ENCODE peak calls at places on chromosomes 4 and X, in seven cellular contexts. One of them, this sample, is unnamed. For H3K4me1 and H3K27me3, the result is how much of the 10 kb centered on the place peaks cover.

GRCh38 chrX:20361890-20362262 is 95.2 kb upstream of the RPS6KA3 start:
- DNase-seq in CD8-positive, alpha-beta T cell: no peak
- DNase-seq in right cardiac atrium: no peak
- DNase-seq in ovary: no peak
- DNase-seq in GM23338: no peak
- DNase-seq in cardiac muscle cell: peak
- DNase-seq in fibroblast of lung: peak
- DNase-seq in this sample: no peak

GRCh38 chr4:56739104-56739777 is 58.1 kb upstream of the HOPX start:
- DNase-seq in CD8-positive, alpha-beta T cell: no peak
- DNase-seq in right cardiac atrium: no peak
- DNase-seq in ovary: no peak
- DNase-seq in GM23338: no peak
- DNase-seq in cardiac muscle cell: no peak
- DNase-seq in fibroblast of lung: peak
- DNase-seq in this sample: no peak

GRCh38 chrX:39149761-39150160 is 348.5 kb downstream of the MID1IP1 start:
- DNase-seq in CD8-positive, alpha-beta T cell: peak
- DNase-seq in right cardiac atrium: peak
- DNase-seq in ovary: peak
- DNase-seq in GM23338: peak
- DNase-seq in cardiac muscle cell: peak
- DNase-seq in fibroblast of lung: peak
- DNase-seq in this sample: peak

GRCh38 chr4:137532869-137533236 is 559 bp upstream of the PCDH18 start:
- DNase-seq in CD8-positive, alpha-beta T cell: no peak
- DNase-seq in right cardiac atrium: no peak
- DNase-seq in ovary: no peak
- DNase-seq in GM23338: peak
- DNase-seq in cardiac muscle cell: peak
- DNase-seq in fibroblast of lung: peak
- DNase-seq in this sample: no peak

GRCh38 chrX:104113237-104113965 is 1.1 kb downstream of the ZCCHC18 start:
- DNase-seq in CD8-positive, alpha-beta T cell: peak
- DNase-seq in right cardiac atrium: peak
- DNase-seq in ovary: peak
- DNase-seq in GM23338: peak
- DNase-seq in cardiac muscle cell: peak
- DNase-seq in fibroblast of lung: peak
- DNase-seq in this sample: peak

GRCh38 chrX:115912372-115912897 is 258.1 kb upstream of the AGTR2 start:
- DNase-seq in CD8-positive, alpha-beta T cell: no peak
- DNase-seq in right cardiac atrium: no peak
- DNase-seq in ovary: no peak
- DNase-seq in GM23338: peak
- DNase-seq in cardiac muscle cell: no peak
- DNase-seq in fibroblast of lung: no peak
- DNase-seq in this sample: no peak

GRCh38 chr4:75514949-75515612 is 808 bp downstream of the THAP6 start:
- DNase-seq in CD8-positive, alpha-beta T cell: no peak
- DNase-seq in right cardiac atrium: no peak
- DNase-seq in ovary: no peak
- DNase-seq in GM23338: no peak
- DNase-seq in cardiac muscle cell: no peak
- DNase-seq in fibroblast of lung: no peak
- DNase-seq in this sample: no peak

GRCh38 chr4:62901101-62901500 is 1508.1 kb downstream of the TECRL start:
- DNase-seq in CD8-positive, alpha-beta T cell: no peak
- DNase-seq in right cardiac atrium: no peak
- DNase-seq in ovary: no peak
- DNase-seq in GM23338: peak
- DNase-seq in cardiac muscle cell: no peak
- DNase-seq in fibroblast of lung: no peak
- DNase-seq in this sample: no peak

GRCh38 chr4:75512336-75513211 is 1.6 kb downstream of the RCHY1 start:
- DNase-seq in CD8-positive, alpha-beta T cell: no peak
- DNase-seq in right cardiac atrium: no peak
- DNase-seq in ovary: no peak
- DNase-seq in GM23338: no peak
- DNase-seq in cardiac muscle cell: peak
- DNase-seq in fibroblast of lung: peak
- DNase-seq in this sample: no peak

GRCh38 chr4:120919358-120919757 is 3.2 kb downstream of the PRDM5 start:
- DNase-seq in CD8-positive, alpha-beta T cell: no peak
- DNase-seq in right cardiac atrium: no peak
- DNase-seq in ovary: no peak
- DNase-seq in GM23338: no peak
- DNase-seq in cardiac muscle cell: no peak
- DNase-seq in fibroblast of lung: no peak
- DNase-seq in this sample: no peak

GRCh38 chrX:40151211-40152172 is 53.7 kb upstream of the BCOR start:
- DNase-seq in CD8-positive, alpha-beta T cell: no peak
- DNase-seq in right cardiac atrium: no peak
- DNase-seq in ovary: peak
- DNase-seq in GM23338: peak
- DNase-seq in cardiac muscle cell: no peak
- DNase-seq in fibroblast of lung: no peak
- DNase-seq in this sample: peak

GRCh38 chr4:11297201-11297600 is 131.5 kb downstream of the HS3ST1 start:
- DNase-seq in CD8-positive, alpha-beta T cell: no peak
- DNase-seq in right cardiac atrium: no peak
- DNase-seq in ovary: no peak
- DNase-seq in GM23338: no peak
- DNase-seq in cardiac muscle cell: peak
- DNase-seq in fibroblast of lung: no peak
- DNase-seq in this sample: no peak

GRCh38 chr4:112952301-112952700 is 97.2 kb upstream of the ANK2 start:
- DNase-seq in CD8-positive, alpha-beta T cell: no peak
- DNase-seq in right cardiac atrium: no peak
- DNase-seq in ovary: no peak
- DNase-seq in GM23338: no peak
- DNase-seq in cardiac muscle cell: no peak
- DNase-seq in fibroblast of lung: no peak
- DNase-seq in this sample: no peak
- H3K4me1 ChIP-seq in CD8-positive, alpha-beta T cell: under half
- H3K4me1 ChIP-seq in right cardiac atrium: under half
- H3K4me1 ChIP-seq in ovary: under half
- H3K4me1 ChIP-seq in GM23338: under half
- H3K4me1 ChIP-seq in cardiac muscle cell: under half
- H3K4me1 ChIP-seq in fibroblast of lung: under half
- H3K4me1 ChIP-seq in this sample: under half

GRCh38 chr4:186569533-186570192 is 14.3 kb upstream of the MTNR1A start:
- DNase-seq in CD8-positive, alpha-beta T cell: no peak
- DNase-seq in right cardiac atrium: no peak
- DNase-seq in ovary: no peak
- DNase-seq in GM23338: no peak
- DNase-seq in cardiac muscle cell: no peak
- DNase-seq in fibroblast of lung: no peak
- DNase-seq in this sample: no peak

GRCh38 chr4:186566068-186566467 is 10.7 kb upstream of the MTNR1A start:
- DNase-seq in CD8-positive, alpha-beta T cell: no peak
- DNase-seq in right cardiac atrium: no peak
- DNase-seq in ovary: no peak
- DNase-seq in GM23338: no peak
- DNase-seq in cardiac muscle cell: no peak
- DNase-seq in fibroblast of lung: no peak
- DNase-seq in this sample: no peak

DNA sequence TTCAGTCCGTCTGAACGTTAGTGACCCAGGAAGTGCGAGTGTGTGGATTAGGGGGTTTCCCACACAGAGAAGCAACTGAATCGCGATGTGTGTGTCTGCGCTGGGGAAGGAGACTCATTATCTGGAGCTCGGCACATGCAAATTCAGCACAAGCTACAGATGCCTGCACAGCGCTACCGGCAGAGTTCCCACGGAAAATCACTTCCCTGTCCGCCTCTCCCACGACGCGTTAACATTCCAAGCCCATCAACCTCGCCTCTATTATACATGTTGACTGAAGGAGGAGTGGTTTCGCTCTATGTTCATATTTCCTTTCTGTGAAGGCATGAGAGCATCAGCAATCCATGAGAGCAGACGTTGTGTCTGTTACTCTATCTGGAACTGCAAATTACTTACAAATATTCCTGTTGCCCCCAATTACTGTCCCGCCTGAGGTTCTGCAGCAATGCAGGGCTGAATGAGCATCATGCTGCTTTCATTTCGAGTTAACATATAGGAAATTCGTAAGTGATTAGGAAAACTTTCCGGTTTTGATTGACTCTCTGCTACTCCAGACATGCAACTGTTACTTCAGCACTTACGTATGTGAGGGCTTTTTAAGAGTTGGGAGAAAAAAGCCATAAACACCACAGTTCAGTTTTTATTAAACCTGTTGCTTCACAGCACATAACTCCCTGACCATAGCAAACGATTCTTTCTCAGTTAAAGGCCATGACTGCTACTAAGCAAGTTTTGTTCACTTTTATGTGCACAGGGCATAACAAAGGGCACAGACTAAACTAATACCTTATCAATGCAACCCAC is 15.0 kb upstream of the MTNR1A start:
- DNase-seq in CD8-positive, alpha-beta T cell: no peak
- DNase-seq in right cardiac atrium: no peak
- DNase-seq in ovary: no peak
- DNase-seq in GM23338: no peak
- DNase-seq in cardiac muscle cell: peak
- DNase-seq in fibroblast of lung: peak
- DNase-seq in this sample: no peak
- H3K27me3 ChIP-seq in CD8-positive, alpha-beta T cell: under half
- H3K27me3 ChIP-seq in right cardiac atrium: under half
- H3K27me3 ChIP-seq in ovary: under half
- H3K27me3 ChIP-seq in GM23338: under half
- H3K27me3 ChIP-seq in cardiac muscle cell: under half
- H3K27me3 ChIP-seq in fibroblast of lung: under half
- H3K27me3 ChIP-seq in this sample: under half

DNA sequence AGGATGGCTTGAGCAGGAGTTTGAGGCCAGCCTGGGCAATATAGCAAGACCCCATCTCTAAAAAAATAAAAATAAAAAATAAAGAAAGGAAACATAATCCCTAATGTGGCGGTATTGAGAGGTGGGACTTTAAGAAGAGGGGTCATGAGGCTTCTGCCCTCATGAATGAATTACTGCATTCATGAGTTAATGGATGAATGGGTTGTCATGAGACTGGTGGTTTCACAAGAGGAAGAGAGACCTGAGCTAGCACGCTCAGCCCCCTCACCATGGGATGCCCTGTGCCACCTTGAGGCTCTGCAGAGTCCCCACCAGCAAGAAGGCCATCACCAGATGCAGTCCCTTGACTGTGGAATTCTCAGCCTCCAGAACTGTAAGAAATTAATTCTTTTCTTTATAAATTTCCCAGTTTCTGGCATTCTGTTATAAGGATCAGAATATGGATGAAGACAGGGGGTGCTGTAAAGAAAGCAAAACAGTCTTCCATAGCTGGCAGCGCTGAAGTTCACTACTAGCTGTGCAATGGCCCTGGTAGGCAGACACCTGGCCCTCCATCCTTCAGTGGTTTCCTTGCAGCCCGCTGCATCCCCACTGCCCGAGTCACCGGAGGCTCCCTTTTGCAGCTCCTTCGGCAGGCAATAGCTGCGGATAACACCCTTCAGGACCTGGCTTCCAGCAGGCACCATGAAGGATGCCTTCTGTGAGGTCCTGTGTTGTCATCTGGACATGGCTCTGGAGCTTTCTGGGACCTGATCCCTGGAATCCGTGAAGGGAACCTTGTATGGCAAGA is 44.8 kb upstream of the NSG1 start:
- DNase-seq in CD8-positive, alpha-beta T cell: no peak
- DNase-seq in right cardiac atrium: no peak
- DNase-seq in ovary: no peak
- DNase-seq in GM23338: no peak
- DNase-seq in cardiac muscle cell: no peak
- DNase-seq in fibroblast of lung: no peak
- DNase-seq in this sample: no peak
- H3K27ac ChIP-seq in CD8-positive, alpha-beta T cell: no peak
- H3K27ac ChIP-seq in right cardiac atrium: no peak
- H3K27ac ChIP-seq in ovary: no peak
- H3K27ac ChIP-seq in GM23338: no peak
- H3K27ac ChIP-seq in cardiac muscle cell: no peak
- H3K27ac ChIP-seq in fibroblast of lung: no peak
- H3K27ac ChIP-seq in this sample: no peak

GRCh38 chr4:69991016-69991415 is 4.8 kb upstream of the STATH start:
- DNase-seq in CD8-positive, alpha-beta T cell: no peak
- DNase-seq in right cardiac atrium: no peak
- DNase-seq in ovary: no peak
- DNase-seq in GM23338: no peak
- DNase-seq in cardiac muscle cell: no peak
- DNase-seq in fibroblast of lung: no peak
- DNase-seq in this sample: no peak

GRCh38 chr4:69984030-69984443 is 11.7 kb upstream of the STATH start:
- DNase-seq in CD8-positive, alpha-beta T cell: no peak
- DNase-seq in right cardiac atrium: no peak
- DNase-seq in ovary: no peak
- DNase-seq in GM23338: peak
- DNase-seq in cardiac muscle cell: peak
- DNase-seq in fibroblast of lung: peak
- DNase-seq in this sample: no peak

DNA sequence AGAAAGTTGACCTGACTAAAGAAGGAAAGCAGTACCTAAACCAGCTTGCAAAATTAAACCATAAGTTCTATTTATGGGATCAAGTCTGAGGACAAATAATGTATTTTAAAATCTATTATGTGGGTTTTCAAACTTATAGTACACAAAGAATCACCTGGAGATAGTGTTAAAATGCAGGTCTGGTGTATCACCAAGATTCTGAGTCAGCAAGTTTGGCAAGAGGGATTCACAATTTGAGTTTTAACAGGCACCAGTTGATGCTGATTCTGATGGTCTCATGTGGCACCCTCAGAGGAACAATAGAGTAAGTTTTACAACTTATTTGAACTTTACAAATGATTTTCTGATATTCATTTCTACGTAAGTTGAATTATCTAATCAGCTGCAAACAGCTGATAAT is 9.1 kb upstream of the STATH start:
- DNase-seq in CD8-positive, alpha-beta T cell: no peak
- DNase-seq in right cardiac atrium: no peak
- DNase-seq in ovary: no peak
- DNase-seq in GM23338: no peak
- DNase-seq in cardiac muscle cell: no peak
- DNase-seq in fibroblast of lung: no peak
- DNase-seq in this sample: no peak
- H3K4me1 ChIP-seq in CD8-positive, alpha-beta T cell: under half
- H3K4me1 ChIP-seq in right cardiac atrium: under half
- H3K4me1 ChIP-seq in ovary: under half
- H3K4me1 ChIP-seq in GM23338: under half
- H3K4me1 ChIP-seq in cardiac muscle cell: under half
- H3K4me1 ChIP-seq in fibroblast of lung: under half
- H3K4me1 ChIP-seq in this sample: under half

This sample was measured in psoas muscle.